ENCODE peak calls at places on chromosome 10, in six cellular contexts. B is AG08396, A is cardiac muscle cell, X is AG20443, U is NCI-H1417, Y is fibroblast of villous mesenchyme. N is an unnamed sample.
A peak's percentile ranks its signal among the peaks of the same experiment; 100 is the strongest.

GRCh38 chr10:45591262-45591661 is 81.3 kb downstream of the ZFAND4 start:
- DNase-seq in B (no peak), A (no peak), X (no peak), U (no peak), Y (no peak), N (no peak)

GRCh38 chr10:48459270-48460147 is 145.4 kb downstream of the ARHGAP22 start:
- DNase-seq in B (no peak), A (no peak), X (no peak), U (no peak), Y (no peak), N (no peak)

GRCh38 chr10:80407836-80408197 is 534 bp upstream of the PRXL2A start:
- DNase-seq in B (no peak), A (no peak), X (no peak), U (peak; percentile 85), Y (no peak), N (peak; percentile 56)

GRCh38 chr10:35574924-35575352 is 30.2 kb upstream of the GJD4 start:
- DNase-seq in B (peak; percentile 44), A (peak; percentile 63), X (peak; percentile 87), U (no peak), Y (peak; percentile 12), N (peak; percentile 6)

GRCh38 chr10:120131183-120131582 is 238.7 kb downstream of the SEC23IP start:
- DNase-seq in B (peak; percentile 7), A (peak; percentile 1), X (peak; percentile 13), U (no peak), Y (no peak), N (peak; percentile 8)

GRCh38 chr10:89515031-89515841 is 20.2 kb downstream of the SLC16A12 start:
- DNase-seq in B (peak; percentile 87), A (peak; percentile 94), X (peak; percentile 93), U (no peak), Y (peak; percentile 98), N (no peak)

GRCh38 chr10:116207180-116207579 is 65.8 kb downstream of the GFRA1 start:
- DNase-seq in B (no peak), A (no peak), X (no peak), U (no peak), Y (no peak), N (no peak)

GRCh38 chr10:71392791-71393781 is 3.6 kb upstream of the CDH23 start:
- DNase-seq in B (no peak), A (no peak), X (no peak), U (no peak), Y (no peak), N (no peak)

GRCh38 chr10:3040069-3040468 is 27.3 kb upstream of the PFKP start:
- DNase-seq in B (no peak), A (no peak), X (no peak), U (no peak), Y (no peak), N (no peak)

GRCh38 chr10:80504158-80504811 is 33.4 kb upstream of the SH2D4B start:
- DNase-seq in B (no peak), A (no peak), X (no peak), U (no peak), Y (no peak), N (no peak)

GRCh38 chr10:50286517-50286916 is 35.2 kb upstream of the ASAH2 start:
- DNase-seq in B (peak; percentile 23), A (peak; percentile 62), X (peak; percentile 72), U (no peak), Y (peak; percentile 8), N (no peak)

GRCh38 chr10:46528675-46529615 is 27.5 kb downstream of the GPRIN2 start:
- DNase-seq in B (no peak), A (no peak), X (no peak), U (no peak), Y (no peak), N (no peak)

GRCh38 chr10:52383088-52383487 is 69.0 kb downstream of the DKK1 start:
- DNase-seq in B (no peak), A (no peak), X (no peak), U (no peak), Y (peak; percentile 17), N (no peak)

GRCh38 chr10:132449051-132449825 is 52.2 kb downstream of the PWWP2B start:
- DNase-seq in B (no peak), A (no peak), X (peak; percentile 45), U (no peak), Y (peak; percentile 22), N (peak; percentile 71)

GRCh38 chr10:8396675-8397074 is 342.2 kb downstream of the GATA3 start:
- DNase-seq in B (no peak), A (peak; percentile 65), X (no peak), U (no peak), Y (peak; percentile 51), N (no peak)

GRCh38 chr10:92045641-92046106 is 122.1 kb downstream of the BTAF1 start:
- DNase-seq in B (no peak), A (no peak), X (peak; percentile 8), U (no peak), Y (no peak), N (no peak)

GRCh38 chr10:110547139-110547761 is 20.2 kb upstream of the SMC3 start:
- DNase-seq in B (peak; percentile 58), A (peak; percentile 81), X (peak; percentile 75), U (peak; percentile 70), Y (peak; percentile 77), N (peak; percentile 30)

GRCh38 chr10:16989826-16990293 is 139.8 kb downstream of the CUBN start:
- DNase-seq in B (no peak), A (no peak), X (peak; percentile 52), U (no peak), Y (peak; percentile 55), N (no peak)

GRCh38 chr10:3415038-3415736 is 242.6 kb upstream of the PITRM1 start:
- DNase-seq in B (no peak), A (no peak), X (no peak), U (no peak), Y (no peak), N (no peak)

GRCh38 chr10:14904316-14904732 is 25.7 kb downstream of the SUV39H2 start:
- DNase-seq in B (peak; percentile 36), A (peak; percentile 59), X (peak; percentile 43), U (peak; percentile 5), Y (peak; percentile 34), N (peak; percentile 50)

GRCh38 chr10:31644931-31645633 is 283.5 kb downstream of the ARHGAP12 start:
- DNase-seq in B (no peak), A (no peak), X (peak; percentile 62), U (no peak), Y (no peak), N (no peak)

GRCh38 chr10:17643755-17644484 is at the start of gene STAM:
- DNase-seq in B (peak; percentile 90), A (peak; percentile 96), X (peak; percentile 93), U (peak; percentile 97), Y (peak; percentile 96), N (peak; percentile 83)

GRCh38 chr10:99337261-99337905 is 8.2 kb downstream of the CNNM1 start:
- DNase-seq in B (no peak), A (no peak), X (no peak), U (peak; percentile 22), Y (no peak), N (no peak)

GRCh38 chr10:86613905-86614304 is 40.4 kb upstream of the OPN4 start:
- DNase-seq in B (no peak), A (no peak), X (no peak), U (no peak), Y (no peak), N (no peak)

GRCh38 chr10:79105818-79106217 is 37.1 kb downstream of the ZMIZ1 start:
- DNase-seq in B (no peak), A (no peak), X (no peak), U (no peak), Y (no peak), N (no peak)

N was measured in HuH-7.